ENCODE peak calls at places on chromosomes 3 and 15, in four cellular contexts. P, Q, N and W are unnamed samples.

GRCh38 chr3:41026394-41027177 is 172.7 kb upstream of the CTNNB1 start:
- DNase-seq in Q (peak; percentile 42), N (no peak), P (no peak), W (no peak)

GRCh38 chr15:99482993-99483392 is 82.8 kb upstream of the MEF2A start:
- DNase-seq in P (no peak), Q (no peak), N (no peak), W (no peak)

GRCh38 chr3:13080026-13080425 is 6.8 kb upstream of the IQSEC1 start:
- DNase-seq in N (no peak), P (no peak), Q (no peak), W (no peak)

GRCh38 chr3:32321095-32321835 is 70.4 kb upstream of the CMTM7 start:
- DNase-seq in N (peak; percentile 34), P (no peak), Q (no peak), W (no peak)

GRCh38 chr3:108474581-108474980 is 35.8 kb downstream of the MYH15 start:
- DNase-seq in P (no peak), N (no peak), Q (no peak), W (no peak)

GRCh38 chr15:84731774-84732173 is 15.8 kb upstream of the SEC11A start:
- DNase-seq in P (no peak), Q (peak; percentile 83), N (no peak), W (no peak)

GRCh38 chr3:69541823-69542264 is 156.0 kb upstream of the FRMD4B start:
- DNase-seq in Q (no peak), N (no peak), P (peak; percentile 0), W (no peak)

GRCh38 chr3:55690746-55691540 is 203.8 kb upstream of the WNT5A start:
- DNase-seq in Q (no peak), P (no peak), N (peak; percentile 14), W (no peak)

GRCh38 chr15:81071130-81071529 is 62.9 kb upstream of the CFAP161 start:
- DNase-seq in Q (peak; percentile 62), P (no peak), N (no peak), W (no peak)